ENCODE peak calls at places on chromosomes 7 and 10, in eight cellular contexts. J, C, Y, G, W, V, D and A are unnamed samples.

GRCh38 chr7:26900283-26900682 is 35.9 kb upstream of the SKAP2 start:
- DNase-seq in J (peak), C (no peak), Y (no peak), G (no peak), W (no peak), V (no peak), D (no peak), A (no peak)

GRCh38 chr10:114479307-114479706 is 75.0 kb upstream of the AFAP1L2 start:
- DNase-seq in J (no peak), C (no peak), Y (no peak), G (no peak), W (no peak), V (no peak), D (no peak), A (no peak)

GRCh38 chr7:103887050-103887449 is 102.4 kb downstream of the RELN start:
- DNase-seq in J (no peak), C (no peak), Y (no peak), G (no peak), W (no peak), V (no peak), D (no peak), A (no peak)

GRCh38 chr7:55992346-55992745 is 28.0 kb downstream of the NIPSNAP2 start:
- DNase-seq in J (no peak), C (no peak), Y (no peak), G (no peak), W (no peak), V (no peak), D (no peak), A (no peak)

GRCh38 chr10:114715171-114715670 is 57.1 kb upstream of the ABLIM1 start:
- DNase-seq in J (no peak), C (no peak), Y (no peak), G (no peak), W (no peak), V (peak), D (no peak), A (no peak)

GRCh38 chr7:1781369-1781768 is 111.3 kb downstream of the ELFN1 start:
- DNase-seq in J (no peak), C (no peak), Y (no peak), G (no peak), W (no peak), V (no peak), D (no peak), A (no peak)

GRCh38 chr7:20839196-20839735 is 52.6 kb upstream of the SP8 start:
- DNase-seq in J (no peak), C (no peak), Y (no peak), G (no peak), W (no peak), V (no peak), D (no peak), A (no peak)

GRCh38 chr10:11934262-11934661 is 108.3 kb downstream of the UPF2 start:
- DNase-seq in J (no peak), C (no peak), Y (no peak), G (no peak), W (no peak), V (no peak), D (no peak), A (no peak)

GRCh38 chr10:107583974-107584373 is 419.5 kb upstream of the SORCS1 start:
- DNase-seq in J (no peak), C (no peak), Y (no peak), G (no peak), W (no peak), V (no peak), D (no peak), A (no peak)

GRCh38 chr7:85628187-85628586 is 441.3 kb upstream of the SEMA3D start:
- DNase-seq in J (no peak), C (no peak), Y (no peak), G (no peak), W (no peak), V (no peak), D (no peak), A (no peak)

GRCh38 chr10:88827718-88828117 is 23.9 kb downstream of the ANKRD22 start:
- DNase-seq in J (no peak), C (no peak), Y (no peak), G (no peak), W (no peak), V (no peak), D (no peak), A (no peak)

GRCh38 chr7:107179326-107180163 is 10.7 kb downstream of the HBP1 start:
- DNase-seq in J (no peak), C (no peak), Y (no peak), G (no peak), W (no peak), V (peak), D (peak), A (no peak)

GRCh38 chr10:95477175-95477520 is 84.0 kb downstream of the SORBS1 start:
- DNase-seq in J (no peak), C (no peak), Y (no peak), G (no peak), W (no peak), V (no peak), D (no peak), A (no peak)

GRCh38 chr7:66727058-66727457 is 13.5 kb upstream of the RABGEF1 start:
- DNase-seq in J (no peak), C (no peak), Y (no peak), G (no peak), W (no peak), V (no peak), D (no peak), A (no peak)

GRCh38 chr7:98323597-98324322 is 42.3 kb downstream of the BRI3 start:
- DNase-seq in J (no peak), C (peak), Y (no peak), G (no peak), W (no peak), V (peak), D (no peak), A (no peak)

GRCh38 chr7:154430640-154431039 is 378.4 kb downstream of the DPP6 start:
- DNase-seq in J (no peak), C (no peak), Y (no peak), G (no peak), W (no peak), V (no peak), D (no peak), A (no peak)

GRCh38 chr7:74013539-74014272 is 14.3 kb upstream of the ELN start:
- DNase-seq in J (no peak), C (peak), Y (no peak), G (no peak), W (no peak), V (no peak), D (no peak), A (no peak)

GRCh38 chr7:35694161-35694783 is 663 bp downstream of the HERPUD2 start:
- DNase-seq in J (no peak), C (no peak), Y (no peak), G (peak), W (no peak), V (peak), D (no peak), A (no peak)